ENCODE peak calls at places on chromosomes 11 and 22, in five cellular contexts. U, A, I, Y and O are unnamed samples.

GRCh38 chr11:70603064-70603755 is 204.9 kb downstream of the CTTN start:
- DNase-seq in A (no peak), I (no peak), Y (no peak), U (no peak), O (no peak)

GRCh38 chr22:28800308-28801041 is at the start of gene XBP1:
- DNase-seq in A (peak), U (peak), I (peak), Y (peak), O (peak)

GRCh38 chr11:46246514-46246913 is 30.9 kb upstream of the CREB3L1 start:
- DNase-seq in U (no peak), Y (no peak), A (no peak), I (no peak), O (no peak)

GRCh38 chr22:17540481-17540880 is 22.8 kb upstream of the SLC25A18 start:
- DNase-seq in I (no peak), A (no peak), Y (peak), U (no peak), O (no peak)

GRCh38 chr11:130178441-130178971 is 18.9 kb downstream of the ST14 start:
- DNase-seq in U (no peak), Y (no peak), I (no peak), A (no peak), O (no peak)

GRCh38 chr11:76206327-76207081 is at the start of gene WNT11:
- DNase-seq in A (no peak), U (no peak), Y (peak), I (peak), O (no peak)

GRCh38 chr11:33237039-33237597 is 20.1 kb upstream of the HIPK3 start:
- DNase-seq in A (no peak), I (no peak), U (no peak), Y (no peak), O (no peak)

GRCh38 chr11:81497202-81497804 is 1236.4 kb downstream of the FAM181B start:
- DNase-seq in I (peak), Y (peak), A (no peak), U (no peak), O (no peak)

GRCh38 chr11:75380245-75380644 is 19.1 kb upstream of the RPS3 start:
- DNase-seq in Y (no peak), I (no peak), U (no peak), A (no peak), O (no peak)

GRCh38 chr11:110296226-110297081 is at the start of gene RDX:
- DNase-seq in A (peak), Y (peak), U (peak), I (peak), O (peak)

GRCh38 chr22:26998134-26998533 is 340.7 kb downstream of the MIAT start:
- DNase-seq in I (no peak), U (no peak), A (no peak), Y (no peak), O (no peak)

GRCh38 chr11:112345166-112345565 is 84.5 kb upstream of the PLET1 start:
- DNase-seq in I (no peak), A (no peak), Y (no peak), U (no peak), O (no peak)

GRCh38 chr22:49979587-49980264 is 19.2 kb downstream of the PIM3 start:
- DNase-seq in U (no peak), A (peak), I (peak), Y (peak), O (no peak)

GRCh38 chr11:75773595-75774353 is 5.2 kb downstream of the DGAT2 start:
- DNase-seq in Y (no peak), U (no peak), I (no peak), A (peak), O (peak)

GRCh38 chr11:9399466-9399865 is 15.0 kb downstream of the IPO7 start:
- DNase-seq in I (no peak), Y (no peak), U (no peak), A (no peak), O (no peak)

GRCh38 chr11:118659956-118660645 is 19.3 kb downstream of the TREH start:
- DNase-seq in I (no peak), U (no peak), A (no peak), Y (no peak), O (no peak)

GRCh38 chr11:85918910-85919794 is 64.0 kb downstream of the CCDC83 start:
- DNase-seq in U (no peak), Y (no peak), I (no peak), A (no peak), O (no peak)

GRCh38 chr22:44164031-44164430 is 16.7 kb upstream of the PARVG start:
- DNase-seq in U (no peak), Y (no peak), I (peak), A (no peak), O (no peak)